ENCODE peak calls at places on chromosomes 13 and 19, in six cellular contexts. P is AG09309; U is T-helper 1 cell; M is hypothalamus; H is left ventricle myocardium inferior; L is stimulated activated CD4-positive, alpha-beta T cell treated with anti-CD3 and anti-CD28 coated beads, Interleukin-4, amount 100 ng/mL, for 48 hours. C is an unnamed sample.

GRCh38 chr13:57996717-57997116 is 365.2 kb downstream of the PCDH17 start:
- DNase-seq in M (no peak), P (no peak), L (no peak), H (no peak), U (no peak), C (no peak)

GRCh38 chr13:97539651-97540230 is 105.8 kb downstream of the RAP2A start:
- DNase-seq in P (no peak), L (no peak), M (no peak), H (no peak), U (no peak), C (no peak)

GRCh38 chr19:18328340-18329034 is 5.6 kb upstream of the LSM4 start:
- DNase-seq in U (peak), L (peak), M (peak), H (peak), P (peak), C (peak)

GRCh38 chr19:53507523-53508442 is 30.2 kb upstream of the ZNF331 start:
- DNase-seq in L (no peak), H (no peak), U (no peak), M (no peak), P (no peak), C (no peak)

GRCh38 chr13:112785419-112785856 is 95.6 kb downstream of the ATP11A start:
- DNase-seq in H (no peak), P (no peak), M (no peak), U (no peak), L (no peak), C (no peak)

GRCh38 chr13:20270163-20270865 is 38.2 kb upstream of the GJB6 start:
- DNase-seq in P (no peak), H (no peak), M (no peak), L (no peak), U (no peak), C (no peak)

GRCh38 chr13:112970552-112971287 is 1.7 kb downstream of the MCF2L start:
- DNase-seq in M (no peak), H (no peak), L (no peak), U (no peak), P (no peak), C (no peak)

GRCh38 chr13:20565120-20565736 is 1.7 kb upstream of the IFT88 start:
- DNase-seq in M (no peak), U (no peak), L (no peak), H (no peak), P (no peak), C (no peak)

GRCh38 chr19:28221736-28222135 is 991.2 kb downstream of the UQCRFS1 start:
- DNase-seq in H (no peak), L (no peak), U (no peak), P (no peak), M (no peak), C (no peak)

GRCh38 chr13:112790735-112791641 is 101.2 kb downstream of the ATP11A start:
- DNase-seq in L (no peak), H (no peak), U (no peak), M (no peak), P (peak), C (no peak)

GRCh38 chr19:43711751-43712355 is 4.0 kb upstream of the IRGC start:
- DNase-seq in L (no peak), P (no peak), U (no peak), M (no peak), H (no peak), C (no peak)

GRCh38 chr19:1370579-1371361 is 12.9 kb upstream of the NDUFS7 start:
- DNase-seq in H (no peak), U (no peak), L (no peak), M (no peak), P (no peak), C (no peak)

GRCh38 chr13:85405316-85405897 is 393.8 kb downstream of the SLITRK6 start:
- DNase-seq in P (no peak), L (no peak), U (no peak), M (no peak), H (no peak), C (no peak)

GRCh38 chr13:89897681-89898080 is 1449.8 kb upstream of the MIR17HG start:
- DNase-seq in L (no peak), H (no peak), U (no peak), M (no peak), P (no peak), C (no peak)

GRCh38 chr19:38721977-38722773 is 22.1 kb downstream of the CAPN12 start:
- DNase-seq in U (no peak), P (no peak), H (peak), M (peak), L (no peak), C (no peak)

GRCh38 chr13:74573654-74574053 is 439.4 kb upstream of the KLF12 start:
- DNase-seq in M (no peak), L (peak), H (peak), P (no peak), U (no peak), C (no peak)

GRCh38 chr19:56117889-56118288 is 3.2 kb downstream of the ZNF787 start:
- DNase-seq in M (no peak), P (no peak), U (no peak), L (no peak), H (no peak), C (no peak)

GRCh38 chr13:49904729-49905456 is 31.2 kb downstream of the SPRYD7 start:
- DNase-seq in U (no peak), P (no peak), M (no peak), L (no peak), H (no peak), C (no peak)

GRCh38 chr19:13985771-13986347 is 20.3 kb downstream of the RFX1 start:
- DNase-seq in H (no peak), P (no peak), M (no peak), L (no peak), U (no peak), C (no peak)

GRCh38 chr19:1396019-1396767 is 5.1 kb downstream of the GAMT start:
- DNase-seq in H (no peak), P (no peak), U (no peak), L (no peak), M (no peak), C (no peak)

GRCh38 chr13:47903836-47904235 is 97.2 kb downstream of the SUCLA2 start:
- DNase-seq in M (no peak), L (no peak), H (no peak), P (peak), U (no peak), C (no peak)

GRCh38 chr19:11019824-11020223 is 59.0 kb downstream of the SMARCA4 start:
- DNase-seq in U (no peak), P (no peak), M (no peak), H (no peak), L (no peak), C (no peak)

GRCh38 chr13:72384186-72384823 is 343.1 kb downstream of the MZT1 start:
- DNase-seq in L (no peak), U (no peak), P (no peak), H (no peak), M (no peak), C (no peak)

GRCh38 chr13:45051315-45051714 is 62.0 kb downstream of the GPALPP1 start:
- DNase-seq in P (no peak), U (no peak), H (no peak), M (no peak), L (no peak), C (no peak)

GRCh38 chr19:50567052-50567841 is 988 bp downstream of the LRRC4B start:
- DNase-seq in P (no peak), L (no peak), U (no peak), M (no peak), H (no peak), C (peak)

GRCh38 chr19:2481466-2481865 is 5.5 kb downstream of the GADD45B start:
- DNase-seq in U (no peak), P (no peak), M (no peak), L (no peak), H (no peak), C (no peak)

C was measured in GM20000.